ENCODE peak calls at places on chromosomes 16 and 17, in seven cellular contexts. T is NB4; N is GM12865; Y is CD4-positive, alpha-beta T cell; W is WTC11; G is CD8-positive, alpha-beta T cell; U is fibroblast of mammary gland. H is an unnamed sample.

GRCh38 chr17:72440961-72441360 is 320.1 kb downstream of the SOX9 start:
- DNase-seq in T (no peak), N (no peak), Y (no peak), W (no peak), G (no peak), U (no peak), H (no peak)

GRCh38 chr17:2337811-2338657 is 733 bp downstream of the SGSM2 start:
- DNase-seq in T (peak), N (peak), Y (peak), W (peak), G (peak), U (peak), H (peak)

GRCh38 chr16:69089091-69089912 is 16.2 kb upstream of the HAS3 start:
- DNase-seq in T (no peak), N (peak), Y (no peak), W (peak), G (no peak), U (no peak), H (no peak)

GRCh38 chr17:36747861-36748260 is 146.5 kb downstream of the MRM1 start:
- DNase-seq in T (no peak), N (no peak), Y (no peak), W (no peak), G (no peak), U (no peak), H (no peak)

GRCh38 chr16:2770057-2770780 is 6.9 kb downstream of the ELOB start:
- DNase-seq in T (peak), N (peak), Y (no peak), W (no peak), G (no peak), U (no peak), H (peak)

GRCh38 chr17:37045271-37045946 is 96.7 kb downstream of the AATF start:
- DNase-seq in T (peak), N (no peak), Y (no peak), W (no peak), G (no peak), U (no peak), H (no peak)

GRCh38 chr17:15981208-15981607 is 18.3 kb downstream of the ZSWIM7 start:
- DNase-seq in T (peak), N (peak), Y (no peak), W (no peak), G (no peak), U (no peak), H (no peak)

GRCh38 chr16:15055141-15056053 is 477 bp downstream of the NTAN1 start:
- DNase-seq in T (peak), N (peak), Y (peak), W (peak), G (no peak), U (peak), H (no peak)

GRCh38 chr17:79799174-79799537 is 2.3 kb upstream of the CBX8 start:
- DNase-seq in T (no peak), N (no peak), Y (no peak), W (peak), G (no peak), U (no peak), H (no peak)

GRCh38 chr17:81298325-81298990 is 3.4 kb upstream of the SLC38A10 start:
- DNase-seq in T (no peak), N (no peak), Y (no peak), W (no peak), G (no peak), U (no peak), H (no peak)

DNA sequence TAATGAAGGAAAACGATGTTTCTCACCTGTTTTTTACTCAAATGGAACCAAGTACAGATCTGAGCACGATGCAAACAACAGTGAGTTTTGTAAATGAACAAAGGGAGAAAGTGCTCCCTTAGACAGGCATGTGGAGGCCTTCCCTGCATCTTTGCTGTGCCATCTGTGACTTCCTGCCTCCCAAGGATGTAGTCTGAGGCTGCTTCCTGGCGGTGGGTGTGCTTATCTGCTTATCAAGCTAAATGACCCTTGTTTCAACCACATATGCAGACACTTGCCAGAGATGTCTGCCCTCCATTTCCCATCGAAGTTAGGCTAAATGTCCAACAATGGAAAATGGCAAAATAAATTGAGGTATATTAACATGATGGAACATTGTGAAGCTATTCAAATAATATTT is 34.6 kb downstream of the RGS9 start:
- DNase-seq in T (no peak), N (no peak), Y (no peak), W (no peak), G (no peak), U (no peak), H (no peak)
- TF ChIP-seq CTCF in T (no peak), N (no peak), Y (no peak), W (no peak), G (no peak), U (no peak), H (no peak)

GRCh38 chr16:17331991-17332390 is 138.8 kb downstream of the XYLT1 start:
- DNase-seq in T (no peak), N (no peak), Y (no peak), W (no peak), G (no peak), U (no peak), H (no peak)
- TF ChIP-seq CTCF in T (no peak), N (no peak), Y (no peak), W (no peak), G (no peak), U (no peak), H (no peak)

GRCh38 chr16:56281256-56281805 is 90.0 kb downstream of the GNAO1 start:
- DNase-seq in T (peak), N (no peak), Y (no peak), W (peak), G (no peak), U (peak), H (peak)
- TF ChIP-seq CTCF in T (peak), N (peak), Y (no peak), W (no peak), G (no peak), U (peak), H (peak)

DNA sequence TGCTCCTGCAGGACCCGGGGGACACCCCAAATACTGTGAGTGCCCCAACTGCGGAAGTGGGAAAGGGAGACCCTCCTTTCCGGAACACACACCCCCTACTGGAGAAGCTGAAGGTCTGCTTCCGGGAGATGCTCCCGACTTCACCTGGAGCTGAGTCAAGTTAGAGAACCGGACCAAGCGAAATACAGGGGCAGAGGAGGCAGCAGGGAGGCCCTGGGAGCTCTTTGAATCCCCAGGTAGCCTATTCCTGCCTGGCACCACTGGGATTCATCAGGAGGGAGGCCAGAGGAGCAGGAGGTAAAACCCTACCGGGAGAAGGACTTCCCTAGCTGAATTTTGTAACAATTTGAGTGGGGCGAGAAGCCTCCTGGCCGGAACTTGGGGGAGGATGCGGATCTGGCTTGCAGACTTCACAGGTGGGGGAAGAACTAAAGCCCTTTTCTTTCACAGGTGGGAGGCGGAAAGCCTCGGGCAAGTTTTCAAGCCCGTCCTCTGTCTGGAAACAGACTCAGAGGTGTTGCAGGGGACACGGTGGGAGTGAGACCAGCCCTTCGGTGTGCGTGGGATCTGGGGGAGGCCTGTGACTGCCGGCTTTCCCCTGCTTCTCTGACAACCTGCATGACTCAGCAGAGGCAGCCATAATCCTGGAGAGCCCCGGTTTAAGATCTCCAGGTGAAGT is 22.4 kb upstream of the TEKT1 start:
- DNase-seq in T (no peak), N (no peak), Y (no peak), W (peak), G (no peak), U (no peak), H (peak)
- TF ChIP-seq CTCF in T (no peak), N (peak), Y (no peak), W (peak), G (no peak), U (peak), H (peak)

GRCh38 chr17:69067274-69068047 is 6.7 kb upstream of the ABCA9 start:
- DNase-seq in T (no peak), N (no peak), Y (no peak), W (no peak), G (no peak), U (no peak), H (no peak)
- TF ChIP-seq CTCF in T (no peak), N (no peak), Y (no peak), W (no peak), G (no peak), U (peak), H (no peak)

GRCh38 chr16:73145166-73145565 is 97.2 kb upstream of the ZFHX3 start:
- DNase-seq in T (no peak), N (no peak), Y (no peak), W (peak), G (no peak), U (no peak), H (no peak)

GRCh38 chr16:73142995-73143394 is 95.1 kb upstream of the ZFHX3 start:
- DNase-seq in T (no peak), N (no peak), Y (no peak), W (no peak), G (no peak), U (no peak), H (no peak)

GRCh38 chr16:73140944-73141343 is 93.0 kb upstream of the ZFHX3 start:
- DNase-seq in T (no peak), N (no peak), Y (no peak), W (no peak), G (no peak), U (no peak), H (no peak)

GRCh38 chr16:73143681-73144370 is 95.9 kb upstream of the ZFHX3 start:
- DNase-seq in T (no peak), N (no peak), Y (no peak), W (no peak), G (no peak), U (peak), H (no peak)

DNA sequence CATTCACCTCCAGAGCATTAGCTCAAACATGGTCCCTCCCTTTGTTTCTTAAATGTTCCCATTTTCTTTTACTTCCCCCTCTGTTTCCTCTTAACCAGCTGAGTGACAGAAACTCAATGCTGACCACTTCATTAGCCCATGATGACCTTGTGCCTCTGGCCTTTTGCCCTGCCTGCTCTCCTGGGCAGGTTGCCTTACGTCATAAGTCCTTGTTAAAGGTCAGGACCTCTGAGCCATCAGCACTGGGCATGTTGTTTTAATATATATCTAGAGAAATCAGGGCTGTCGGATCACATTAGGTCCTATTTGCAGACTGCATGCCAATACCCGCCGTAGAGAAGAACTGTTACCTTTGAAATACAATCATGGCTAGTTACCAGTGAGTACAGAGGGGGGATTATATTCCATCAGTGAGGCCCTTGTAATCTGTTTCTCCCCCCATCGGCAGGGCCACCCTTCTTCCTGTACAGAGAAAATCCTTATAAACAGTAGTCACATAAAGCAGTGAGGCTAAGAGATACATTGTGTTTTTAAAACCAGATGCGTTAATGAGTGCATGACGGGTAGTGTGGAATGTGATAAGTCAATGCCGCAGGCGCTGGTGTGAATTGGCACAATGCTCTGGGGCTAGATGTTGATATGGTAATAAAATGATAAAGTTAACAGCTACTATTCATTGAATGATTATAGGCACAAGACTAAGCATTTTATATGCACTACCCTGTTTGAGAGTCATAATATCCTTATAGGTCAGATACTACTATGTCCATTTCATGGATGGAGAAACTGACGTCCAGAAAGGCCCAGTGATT is 94.3 kb upstream of the ZFHX3 start:
- DNase-seq in T (no peak), N (no peak), Y (no peak), W (no peak), G (no peak), U (no peak), H (no peak)
- TF ChIP-seq CTCF in T (no peak), N (no peak), Y (no peak), W (no peak), G (no peak), U (no peak), H (no peak)

DNA sequence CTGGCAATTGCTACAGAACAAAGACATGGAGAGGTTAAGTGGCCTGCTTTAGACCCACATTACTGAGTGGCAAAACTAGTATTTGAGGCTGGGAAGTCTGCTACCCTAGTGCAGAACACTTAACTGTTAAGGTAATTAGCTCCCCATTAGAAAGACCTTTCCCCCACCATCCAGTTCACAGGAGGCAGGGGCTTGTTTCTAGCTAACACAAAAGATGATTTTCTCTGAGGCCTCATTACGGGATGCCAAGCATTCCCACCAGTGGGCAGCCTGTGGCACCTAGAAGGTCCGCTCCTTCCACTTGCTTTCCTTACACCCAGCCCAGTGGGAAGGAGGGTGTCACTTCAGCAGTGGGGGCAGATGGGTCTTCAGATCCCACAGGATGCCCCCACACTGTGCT is 99.1 kb downstream of the RBFOX1 start:
- DNase-seq in T (no peak), N (no peak), Y (no peak), W (no peak), G (no peak), U (no peak), H (no peak)
- TF ChIP-seq CTCF in T (no peak), N (no peak), Y (no peak), W (no peak), G (no peak), U (no peak), H (no peak)

DNA sequence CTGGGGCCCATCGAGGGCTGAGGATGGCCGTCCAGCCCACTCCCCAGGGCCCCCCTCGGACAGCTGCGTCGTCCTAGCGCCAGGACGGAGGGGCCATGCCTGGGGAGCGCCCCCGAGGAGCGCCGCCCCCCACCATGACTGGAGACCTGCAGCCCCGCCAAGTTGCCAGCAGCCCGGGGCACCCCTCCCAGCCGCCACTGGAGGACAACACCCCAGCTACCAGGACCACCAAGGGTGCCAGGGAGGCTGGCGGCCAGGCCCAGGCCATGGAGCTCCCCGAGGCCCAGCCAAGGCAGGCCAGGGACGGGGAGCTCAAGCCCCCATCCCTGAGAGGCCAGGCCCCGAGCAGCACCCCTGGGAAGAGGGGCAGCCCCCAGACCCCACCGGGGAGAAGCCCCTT is 25.7 kb upstream of the ZFPM1 start:
- DNase-seq in T (no peak), N (no peak), Y (no peak), W (no peak), G (no peak), U (no peak), H (no peak)
- TF ChIP-seq CTCF in T (no peak), N (no peak), Y (no peak), W (no peak), G (no peak), U (no peak), H (no peak)